ENCODE peak calls at places on chromosomes 6 and 20, in ten cellular contexts. One of them, this sample, is unnamed.
A peak's percentile ranks its signal among the peaks of the same experiment; 100 is the strongest.

GRCh38 chr6:27669278-27669797 is 196.4 kb upstream of the ZNF184 start:
- DNase-seq in esophagus muscularis mucosa: no peak
- DNase-seq in GM23338: peak; percentile 43
- DNase-seq in Panc1: peak; percentile 38
- DNase-seq in SK-N-SH: no peak
- DNase-seq in suprapubic skin: no peak
- DNase-seq in transverse colon: no peak
- DNase-seq in stomach: no peak
- DNase-seq in sigmoid colon: no peak
- DNase-seq in HL-60: no peak
- DNase-seq in this sample: no peak

GRCh38 chr6:42368156-42368555 is 83.6 kb downstream of the TRERF1 start:
- DNase-seq in esophagus muscularis mucosa: no peak
- DNase-seq in GM23338: no peak
- DNase-seq in Panc1: no peak
- DNase-seq in SK-N-SH: no peak
- DNase-seq in suprapubic skin: no peak
- DNase-seq in transverse colon: no peak
- DNase-seq in stomach: no peak
- DNase-seq in sigmoid colon: no peak
- DNase-seq in HL-60: peak; percentile 46
- DNase-seq in this sample: no peak

GRCh38 chr6:147905721-147906120 is 397.2 kb downstream of the SAMD5 start:
- DNase-seq in esophagus muscularis mucosa: no peak
- DNase-seq in GM23338: no peak
- DNase-seq in Panc1: no peak
- DNase-seq in SK-N-SH: no peak
- DNase-seq in suprapubic skin: no peak
- DNase-seq in transverse colon: no peak
- DNase-seq in stomach: no peak
- DNase-seq in sigmoid colon: no peak
- DNase-seq in HL-60: no peak
- DNase-seq in this sample: no peak

GRCh38 chr6:139778688-139779087 is 404.2 kb upstream of the CITED2 start:
- DNase-seq in esophagus muscularis mucosa: no peak
- DNase-seq in GM23338: no peak
- DNase-seq in Panc1: no peak
- DNase-seq in SK-N-SH: no peak
- DNase-seq in suprapubic skin: no peak
- DNase-seq in transverse colon: no peak
- DNase-seq in stomach: no peak
- DNase-seq in sigmoid colon: no peak
- DNase-seq in HL-60: no peak
- DNase-seq in this sample: no peak

GRCh38 chr6:31202259-31203166 is 32.0 kb upstream of the POU5F1 start:
- DNase-seq in esophagus muscularis mucosa: no peak
- DNase-seq in GM23338: peak; percentile 23
- DNase-seq in Panc1: no peak
- DNase-seq in SK-N-SH: no peak
- DNase-seq in suprapubic skin: no peak
- DNase-seq in transverse colon: no peak
- DNase-seq in stomach: no peak
- DNase-seq in sigmoid colon: no peak
- DNase-seq in HL-60: peak; percentile 47
- DNase-seq in this sample: no peak

GRCh38 chr6:30349411-30350177 is 4.6 kb downstream of the RPP21 start:
- DNase-seq in esophagus muscularis mucosa: no peak
- DNase-seq in GM23338: no peak
- DNase-seq in Panc1: no peak
- DNase-seq in SK-N-SH: no peak
- DNase-seq in suprapubic skin: no peak
- DNase-seq in transverse colon: no peak
- DNase-seq in stomach: no peak
- DNase-seq in sigmoid colon: no peak
- DNase-seq in HL-60: no peak
- DNase-seq in this sample: no peak

GRCh38 chr6:17035257-17035757 is 66.5 kb upstream of the STMND1 start:
- DNase-seq in esophagus muscularis mucosa: peak; percentile 37
- DNase-seq in GM23338: no peak
- DNase-seq in Panc1: no peak
- DNase-seq in SK-N-SH: no peak
- DNase-seq in suprapubic skin: no peak
- DNase-seq in transverse colon: no peak
- DNase-seq in stomach: no peak
- DNase-seq in sigmoid colon: no peak
- DNase-seq in HL-60: no peak
- DNase-seq in this sample: no peak

GRCh38 chr6:66068033-66068432 is 361.0 kb upstream of the EYS start:
- DNase-seq in esophagus muscularis mucosa: no peak
- DNase-seq in GM23338: no peak
- DNase-seq in Panc1: no peak
- DNase-seq in SK-N-SH: peak; percentile 9
- DNase-seq in suprapubic skin: no peak
- DNase-seq in transverse colon: no peak
- DNase-seq in stomach: no peak
- DNase-seq in sigmoid colon: no peak
- DNase-seq in HL-60: no peak
- DNase-seq in this sample: no peak

GRCh38 chr6:125750692-125751333 is 1.4 kb downstream of the HEY2 start:
- DNase-seq in esophagus muscularis mucosa: no peak
- DNase-seq in GM23338: no peak
- DNase-seq in Panc1: no peak
- DNase-seq in SK-N-SH: no peak
- DNase-seq in suprapubic skin: no peak
- DNase-seq in transverse colon: no peak
- DNase-seq in stomach: no peak
- DNase-seq in sigmoid colon: no peak
- DNase-seq in HL-60: no peak
- DNase-seq in this sample: no peak
- H3K4me3 ChIP-seq in esophagus muscularis mucosa: peak overlapping the region; percentile 79
- H3K4me3 ChIP-seq in GM23338: peak overlapping the region; percentile 66
- H3K4me3 ChIP-seq in Panc1: no peak overlapping the region
- H3K4me3 ChIP-seq in SK-N-SH: no peak overlapping the region
- H3K4me3 ChIP-seq in suprapubic skin: peak overlapping the region; percentile 70
- H3K4me3 ChIP-seq in transverse colon: no peak overlapping the region
- H3K4me3 ChIP-seq in stomach: peak overlapping the region; percentile 75
- H3K4me3 ChIP-seq in sigmoid colon: peak overlapping the region; percentile 69
- H3K4me3 ChIP-seq in HL-60: no peak overlapping the region
- H3K4me3 ChIP-seq in this sample: peak overlapping the region; percentile 64

GRCh38 chr20:61760321-61761112 is 305.2 kb downstream of the TAF4 start:
- DNase-seq in esophagus muscularis mucosa: no peak
- DNase-seq in GM23338: no peak
- DNase-seq in Panc1: no peak
- DNase-seq in SK-N-SH: no peak
- DNase-seq in suprapubic skin: peak; percentile 34
- DNase-seq in transverse colon: no peak
- DNase-seq in stomach: no peak
- DNase-seq in sigmoid colon: peak; percentile 60
- DNase-seq in HL-60: no peak
- DNase-seq in this sample: no peak

GRCh38 chr20:61758556-61759200 is 307.0 kb downstream of the TAF4 start:
- DNase-seq in esophagus muscularis mucosa: no peak
- DNase-seq in GM23338: no peak
- DNase-seq in Panc1: no peak
- DNase-seq in SK-N-SH: no peak
- DNase-seq in suprapubic skin: peak; percentile 15
- DNase-seq in transverse colon: no peak
- DNase-seq in stomach: no peak
- DNase-seq in sigmoid colon: peak; percentile 27
- DNase-seq in HL-60: no peak
- DNase-seq in this sample: no peak

GRCh38 chr20:61761453-61762207 is 304.1 kb downstream of the TAF4 start:
- DNase-seq in esophagus muscularis mucosa: no peak
- DNase-seq in GM23338: no peak
- DNase-seq in Panc1: no peak
- DNase-seq in SK-N-SH: no peak
- DNase-seq in suprapubic skin: peak; percentile 39
- DNase-seq in transverse colon: no peak
- DNase-seq in stomach: no peak
- DNase-seq in sigmoid colon: peak; percentile 48
- DNase-seq in HL-60: no peak
- DNase-seq in this sample: no peak

GRCh38 chr20:61757678-61758555 is 307.8 kb downstream of the TAF4 start:
- DNase-seq in esophagus muscularis mucosa: no peak
- DNase-seq in GM23338: no peak
- DNase-seq in Panc1: no peak
- DNase-seq in SK-N-SH: no peak
- DNase-seq in suprapubic skin: peak; percentile 38
- DNase-seq in transverse colon: no peak
- DNase-seq in stomach: no peak
- DNase-seq in sigmoid colon: peak; percentile 53
- DNase-seq in HL-60: no peak
- DNase-seq in this sample: no peak

GRCh38 chr20:61759286-61760065 is 306.2 kb downstream of the TAF4 start:
- DNase-seq in esophagus muscularis mucosa: no peak
- DNase-seq in GM23338: no peak
- DNase-seq in Panc1: no peak
- DNase-seq in SK-N-SH: no peak
- DNase-seq in suprapubic skin: peak; percentile 26
- DNase-seq in transverse colon: no peak
- DNase-seq in stomach: no peak
- DNase-seq in sigmoid colon: peak; percentile 48
- DNase-seq in HL-60: no peak
- DNase-seq in this sample: no peak
- TF ChIP-seq POLR2AphosphoS5 in esophagus muscularis mucosa: no peak
- TF ChIP-seq POLR2AphosphoS5 in GM23338: no peak
- TF ChIP-seq POLR2AphosphoS5 in Panc1: no peak
- TF ChIP-seq POLR2AphosphoS5 in SK-N-SH: no peak
- TF ChIP-seq POLR2AphosphoS5 in suprapubic skin: no peak
- TF ChIP-seq POLR2AphosphoS5 in transverse colon: no peak
- TF ChIP-seq POLR2AphosphoS5 in stomach: no peak
- TF ChIP-seq POLR2AphosphoS5 in sigmoid colon: no peak
- TF ChIP-seq POLR2AphosphoS5 in HL-60: no peak
- TF ChIP-seq POLR2AphosphoS5 in this sample: no peak

GRCh38 chr6:75236630-75237029 is 7.0 kb downstream of the COX7A2 start:
- DNase-seq in esophagus muscularis mucosa: no peak
- DNase-seq in GM23338: no peak
- DNase-seq in Panc1: no peak
- DNase-seq in SK-N-SH: no peak
- DNase-seq in suprapubic skin: no peak
- DNase-seq in transverse colon: no peak
- DNase-seq in stomach: no peak
- DNase-seq in sigmoid colon: no peak
- DNase-seq in HL-60: no peak
- DNase-seq in this sample: no peak

GRCh38 chr6:75233097-75233615 is 10.4 kb downstream of the COX7A2 start:
- DNase-seq in esophagus muscularis mucosa: no peak
- DNase-seq in GM23338: peak; percentile 52
- DNase-seq in Panc1: no peak
- DNase-seq in SK-N-SH: no peak
- DNase-seq in suprapubic skin: no peak
- DNase-seq in transverse colon: no peak
- DNase-seq in stomach: no peak
- DNase-seq in sigmoid colon: no peak
- DNase-seq in HL-60: no peak
- DNase-seq in this sample: no peak

GRCh38 chr6:75234126-75234865 is 9.3 kb downstream of the COX7A2 start:
- DNase-seq in esophagus muscularis mucosa: no peak
- DNase-seq in GM23338: no peak
- DNase-seq in Panc1: no peak
- DNase-seq in SK-N-SH: no peak
- DNase-seq in suprapubic skin: no peak
- DNase-seq in transverse colon: no peak
- DNase-seq in stomach: no peak
- DNase-seq in sigmoid colon: no peak
- DNase-seq in HL-60: no peak
- DNase-seq in this sample: no peak

GRCh38 chr6:75230484-75231325 is 12.9 kb downstream of the COX7A2 start:
- DNase-seq in esophagus muscularis mucosa: no peak
- DNase-seq in GM23338: peak; percentile 86
- DNase-seq in Panc1: no peak
- DNase-seq in SK-N-SH: peak; percentile 36
- DNase-seq in suprapubic skin: no peak
- DNase-seq in transverse colon: peak; percentile 34
- DNase-seq in stomach: no peak
- DNase-seq in sigmoid colon: no peak
- DNase-seq in HL-60: no peak
- DNase-seq in this sample: no peak

DNA sequence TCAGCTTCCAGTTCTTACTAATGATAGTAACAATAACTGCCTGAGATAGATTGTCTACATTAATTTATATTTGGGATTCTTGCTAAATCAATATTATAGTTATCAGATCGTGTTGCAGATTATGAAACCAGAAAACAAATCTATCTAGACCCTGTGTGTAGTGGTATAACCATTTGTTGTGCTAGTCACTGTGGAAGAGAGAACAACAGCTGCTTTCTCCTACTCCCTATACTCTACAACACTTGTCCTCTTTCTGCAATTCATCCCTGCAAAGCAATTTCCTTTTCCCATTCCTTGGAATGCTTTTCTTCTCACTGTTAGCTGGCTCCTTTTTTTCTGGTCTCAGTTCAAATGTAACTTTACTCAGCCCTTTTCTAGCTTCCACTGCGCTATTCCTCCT is 8.3 kb downstream of the COX7A2 start:
- DNase-seq in esophagus muscularis mucosa: no peak
- DNase-seq in GM23338: peak; percentile 33
- DNase-seq in Panc1: no peak
- DNase-seq in SK-N-SH: no peak
- DNase-seq in suprapubic skin: no peak
- DNase-seq in transverse colon: no peak
- DNase-seq in stomach: no peak
- DNase-seq in sigmoid colon: no peak
- DNase-seq in HL-60: no peak
- DNase-seq in this sample: no peak
- H3K4me3 ChIP-seq in esophagus muscularis mucosa: no peak overlapping the region
- H3K4me3 ChIP-seq in GM23338: no peak overlapping the region
- H3K4me3 ChIP-seq in Panc1: no peak overlapping the region
- H3K4me3 ChIP-seq in SK-N-SH: no peak overlapping the region
- H3K4me3 ChIP-seq in suprapubic skin: no peak overlapping the region
- H3K4me3 ChIP-seq in transverse colon: no peak overlapping the region
- H3K4me3 ChIP-seq in stomach: no peak overlapping the region
- H3K4me3 ChIP-seq in sigmoid colon: no peak overlapping the region
- H3K4me3 ChIP-seq in HL-60: no peak overlapping the region
- H3K4me3 ChIP-seq in this sample: no peak overlapping the region

DNA sequence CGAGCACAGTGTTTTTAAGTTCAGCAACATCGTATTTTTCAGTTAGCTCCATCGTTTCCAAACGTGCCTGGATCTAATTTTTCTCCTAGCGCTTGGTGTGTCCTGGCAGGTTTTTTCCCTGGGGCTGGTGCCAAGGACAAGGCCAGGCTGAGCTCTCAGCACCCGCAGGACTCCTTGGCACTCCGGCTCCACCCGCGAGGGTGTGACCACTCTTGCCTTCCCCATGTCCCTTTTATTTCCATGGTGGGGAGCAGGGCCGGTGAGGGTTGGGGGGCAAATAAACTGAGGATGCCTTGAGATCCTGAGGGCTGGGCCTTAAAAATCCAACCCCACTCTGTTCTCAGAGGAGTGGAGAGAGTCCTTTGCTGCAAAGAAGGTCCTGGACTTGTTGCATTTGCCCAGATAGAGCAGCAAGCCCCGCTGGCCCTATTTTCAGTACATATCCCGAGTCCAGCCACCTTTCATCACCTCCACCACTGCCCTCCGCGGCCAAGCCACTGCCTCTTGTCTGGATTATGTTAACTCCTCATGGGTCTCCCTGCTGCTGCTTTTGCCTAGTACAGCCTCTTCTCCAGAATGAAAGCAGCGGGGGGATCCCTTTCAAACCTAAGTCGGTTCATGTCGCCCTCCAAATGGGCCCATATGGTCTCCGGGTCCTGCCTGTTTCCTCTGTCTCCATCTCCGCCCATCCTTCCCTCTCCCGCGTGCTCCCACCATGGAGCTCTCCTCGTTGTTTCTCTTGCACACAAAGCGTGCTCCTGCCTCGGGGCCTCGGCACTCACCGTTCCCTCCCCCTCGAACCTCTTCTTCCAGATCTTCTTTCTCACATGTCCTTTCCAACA is 4.5 kb upstream of the RAB44 start:
- DNase-seq in esophagus muscularis mucosa: no peak
- DNase-seq in GM23338: no peak
- DNase-seq in Panc1: no peak
- DNase-seq in SK-N-SH: no peak
- DNase-seq in suprapubic skin: no peak
- DNase-seq in transverse colon: peak; percentile 47
- DNase-seq in stomach: peak; percentile 77
- DNase-seq in sigmoid colon: peak; percentile 71
- DNase-seq in HL-60: no peak
- DNase-seq in this sample: no peak
- TF ChIP-seq POLR2AphosphoS5 in esophagus muscularis mucosa: no peak
- TF ChIP-seq POLR2AphosphoS5 in GM23338: no peak
- TF ChIP-seq POLR2AphosphoS5 in Panc1: no peak
- TF ChIP-seq POLR2AphosphoS5 in SK-N-SH: no peak
- TF ChIP-seq POLR2AphosphoS5 in suprapubic skin: no peak
- TF ChIP-seq POLR2AphosphoS5 in transverse colon: no peak
- TF ChIP-seq POLR2AphosphoS5 in stomach: no peak
- TF ChIP-seq POLR2AphosphoS5 in sigmoid colon: no peak
- TF ChIP-seq POLR2AphosphoS5 in HL-60: no peak
- TF ChIP-seq POLR2AphosphoS5 in this sample: no peak